ENCODE peak calls at places on chromosomes 1 and 21, in five cellular contexts. C, H, L, N and T are unnamed samples.

GRCh38 chr1:219304227-219305226 is 130.8 kb downstream of the LYPLAL1 start:
- DNase-seq in C (no peak), H (no peak), L (no peak), N (no peak), T (peak)

GRCh38 chr1:29282924-29283803 is 46.8 kb downstream of the PTPRU start:
- DNase-seq in C (peak), H (peak), L (peak), N (peak), T (peak)

GRCh38 chr1:160567858-160568682 is 11.2 kb downstream of the CD84 start:
- DNase-seq in C (no peak), H (no peak), L (no peak), N (no peak), T (no peak)

GRCh38 chr1:19006000-19006399 is 49.5 kb upstream of the IFFO2 start:
- DNase-seq in C (peak), H (no peak), L (no peak), N (no peak), T (no peak)

GRCh38 chr1:42765832-42766722 is 751 bp downstream of the P3H1 start:
- DNase-seq in C (peak), H (peak), L (peak), N (no peak), T (peak)

GRCh38 chr21:43767980-43768867 is 7.9 kb downstream of the CSTB start:
- DNase-seq in C (peak), H (peak), L (no peak), N (no peak), T (peak)

GRCh38 chr1:66351474-66351873 is 182.5 kb upstream of the SGIP1 start:
- DNase-seq in C (no peak), H (no peak), L (no peak), N (no peak), T (no peak)

GRCh38 chr1:150579110-150579954 is at the start of gene MCL1:
- DNase-seq in C (peak), H (peak), L (peak), N (peak), T (peak)

GRCh38 chr1:11781298-11781697 is 19.3 kb downstream of the C1orf167 start:
- DNase-seq in C (no peak), H (no peak), L (no peak), N (no peak), T (peak)

GRCh38 chr1:162629651-162630050 is 2.6 kb upstream of the DDR2 start:
- DNase-seq in C (no peak), H (peak), L (no peak), N (no peak), T (no peak)

GRCh38 chr1:86714159-86714558 is 9.8 kb downstream of the SH3GLB1 start:
- DNase-seq in C (no peak), H (peak), L (no peak), N (no peak), T (no peak)
- H2BK12ac ChIP-seq in C (no peak), H (no peak), L (no peak), N (no peak), T (no peak)

DNA sequence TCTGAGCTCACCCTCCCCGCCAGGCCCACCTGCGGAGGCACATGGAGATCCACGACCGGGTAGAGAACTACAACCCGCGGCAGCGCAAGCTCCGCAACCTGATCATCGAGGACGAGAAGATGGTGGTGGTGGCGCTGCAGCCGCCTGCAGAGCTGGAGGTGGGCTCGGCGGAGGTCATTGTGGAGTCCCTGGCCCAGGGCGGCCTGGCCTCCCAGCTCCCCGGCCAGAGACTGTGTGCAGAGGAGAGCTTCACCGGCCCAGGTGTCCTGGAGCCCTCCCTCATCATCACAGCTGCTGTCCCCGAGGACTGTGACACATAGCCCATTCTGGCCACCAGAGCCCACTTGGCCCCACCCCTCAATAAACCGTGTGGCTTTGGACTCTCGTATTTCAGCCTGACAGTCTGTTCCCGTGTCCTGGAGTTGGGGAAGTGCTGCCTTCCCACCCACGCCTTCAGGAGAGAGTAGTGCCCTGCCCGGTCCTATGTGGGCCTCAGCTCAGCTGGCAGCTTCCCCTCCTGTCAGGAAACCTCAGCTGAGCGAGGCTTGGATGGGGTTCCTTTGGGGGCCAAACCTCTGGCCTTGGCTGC is 9.2 kb downstream of the ZBTB48 start:
- DNase-seq in C (no peak), H (no peak), L (no peak), N (no peak), T (no peak)
- H3K23ac ChIP-seq in C (no peak), H (no peak), L (peak), N (no peak), T (no peak)

GRCh38 chr1:180953791-180954721 is 41.4 kb downstream of the KIAA1614 start:
- DNase-seq in C (no peak), H (peak), L (no peak), N (no peak), T (peak)
- H4K8ac ChIP-seq in C (no peak), H (peak), L (no peak), N (peak), T (no peak)

DNA sequence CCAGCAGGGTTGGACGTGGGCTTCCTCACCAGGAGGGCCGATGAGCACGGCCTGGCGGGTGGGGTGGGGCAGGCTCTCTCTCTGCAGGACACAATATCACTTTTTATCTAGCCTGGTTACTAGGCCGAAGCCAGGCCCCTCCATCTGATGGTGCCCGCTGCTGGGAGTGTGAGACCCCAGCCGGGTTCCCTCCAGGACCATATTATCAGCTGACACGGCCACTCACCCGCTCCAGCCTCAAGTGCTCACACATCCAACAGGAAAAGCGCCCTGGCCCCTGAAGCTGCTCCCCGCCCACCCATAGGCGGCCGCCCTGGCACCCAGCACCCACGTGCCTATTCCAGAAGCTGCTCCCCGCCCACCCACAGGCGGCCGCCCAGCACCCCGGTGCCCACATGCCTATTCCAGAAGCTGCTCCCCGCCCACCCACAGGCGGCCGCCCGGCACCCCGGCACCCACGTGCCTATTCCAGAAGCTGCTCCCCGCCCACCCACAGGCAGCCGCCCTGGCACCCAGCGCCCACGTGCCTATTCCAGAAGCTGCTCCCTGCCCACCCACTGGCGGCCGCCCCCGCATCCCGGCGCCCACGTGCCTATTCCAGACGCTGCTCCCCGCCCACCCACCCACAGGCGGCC is 5.0 kb downstream of the SLC19A1 start:
- DNase-seq in C (no peak), H (no peak), L (no peak), N (no peak), T (no peak)
- H2BK12ac ChIP-seq in C (no peak), H (no peak), L (no peak), N (no peak), T (no peak)

GRCh38 chr1:234214129-234214910 is 158.9 kb upstream of the COA6 start:
- DNase-seq in C (peak), H (no peak), L (peak), N (no peak), T (no peak)
- H3K23ac ChIP-seq in C (no peak), H (no peak), L (peak), N (no peak), T (no peak)